ENCODE peak calls at places on chromosomes 13 and 19, in ten cellular contexts. S is cardiac septum; L is A172; Q is EL; O is non-pigmented ciliary epithelial cell; H is NCI-H2029; A is activated CD8-positive, alpha-beta memory T cell treated with anti-CD3 and anti-CD28 coated beads for 24 hours; C is EH; V is HL-60; X is left colon. P is an unnamed sample.

GRCh38 chr19:33273881-33274662 is 28.3 kb downstream of the CEBPA start:
- DNase-seq in S (no peak), L (peak), Q (peak), O (peak), H (peak), A (peak), C (peak), V (peak), X (peak), P (no peak)

GRCh38 chr13:94305463-94305862 is 174.0 kb downstream of the DCT start:
- DNase-seq in S (no peak), L (peak), Q (peak), O (no peak), H (no peak), A (no peak), C (peak), V (no peak), X (no peak), P (no peak)

GRCh38 chr13:75788494-75788991 is 152.4 kb downstream of the LMO7 start:
- DNase-seq in S (no peak), L (peak), Q (peak), O (peak), H (no peak), A (no peak), C (peak), V (no peak), X (peak), P (no peak)

GRCh38 chr13:30905932-30906383 is at the start of gene MEDAG:
- DNase-seq in S (peak), L (no peak), Q (peak), O (no peak), H (no peak), A (no peak), C (peak), V (no peak), X (no peak), P (no peak)

GRCh38 chr13:45121421-45121820 is 1.1 kb downstream of the GTF2F2 start:
- DNase-seq in S (no peak), L (peak), Q (peak), O (no peak), H (no peak), A (no peak), C (peak), V (no peak), X (no peak), P (peak)

GRCh38 chr19:49799798-49800376 is 13.2 kb downstream of the FUZ start:
- DNase-seq in S (no peak), L (no peak), Q (no peak), O (no peak), H (no peak), A (no peak), C (no peak), V (no peak), X (no peak), P (no peak)

GRCh38 chr19:17511724-17512573 is 500 bp downstream of the PGLS start:
- DNase-seq in S (peak), L (peak), Q (peak), O (no peak), H (peak), A (peak), C (peak), V (peak), X (peak), P (peak)

GRCh38 chr13:111323549-111323948 is 3.1 kb downstream of the TEX29 start:
- DNase-seq in S (no peak), L (no peak), Q (no peak), O (no peak), H (no peak), A (no peak), C (no peak), V (no peak), X (no peak), P (no peak)

GRCh38 chr19:14366529-14366928 is 14.7 kb upstream of the ADGRE5 start:
- DNase-seq in S (peak), L (peak), Q (peak), O (no peak), H (peak), A (peak), C (peak), V (no peak), X (peak), P (peak)

GRCh38 chr13:66513728-66514127 is 716.4 kb downstream of the PCDH9 start:
- DNase-seq in S (no peak), L (peak), Q (peak), O (peak), H (no peak), A (no peak), C (peak), V (no peak), X (no peak), P (no peak)

GRCh38 chr13:101728615-101729014 is 276.1 kb downstream of the ITGBL1 start:
- DNase-seq in S (no peak), L (no peak), Q (no peak), O (no peak), H (no peak), A (no peak), C (no peak), V (no peak), X (no peak), P (no peak)

GRCh38 chr13:33744589-33745369 is 73.2 kb upstream of the RFC3 start:
- DNase-seq in S (no peak), L (peak), Q (peak), O (no peak), H (peak), A (no peak), C (peak), V (no peak), X (no peak), P (no peak)

GRCh38 chr19:4077800-4078683 is 11.3 kb upstream of the ZBTB7A start:
- DNase-seq in S (peak), L (no peak), Q (peak), O (no peak), H (peak), A (peak), C (peak), V (peak), X (peak), P (peak)

GRCh38 chr19:6424190-6424938 is at the start of gene KHSRP:
- DNase-seq in S (no peak), L (no peak), Q (peak), O (no peak), H (no peak), A (peak), C (peak), V (no peak), X (no peak), P (no peak)

GRCh38 chr19:47232422-47233211 is 1.6 kb upstream of the BBC3 start:
- DNase-seq in S (no peak), L (peak), Q (peak), O (no peak), H (no peak), A (no peak), C (peak), V (no peak), X (peak), P (peak)

GRCh38 chr19:2123682-2124387 is 27.1 kb downstream of the IZUMO4 start:
- DNase-seq in S (no peak), L (no peak), Q (no peak), O (no peak), H (no peak), A (no peak), C (peak), V (no peak), X (no peak), P (no peak)

GRCh38 chr13:25217023-25217909 is 45.2 kb upstream of the AMER2 start:
- DNase-seq in S (no peak), L (peak), Q (peak), O (no peak), H (no peak), A (no peak), C (peak), V (no peak), X (no peak), P (no peak)

GRCh38 chr19:5369962-5370367 is 29.4 kb upstream of the PTPRS start:
- DNase-seq in S (no peak), L (no peak), Q (peak), O (no peak), H (peak), A (peak), C (peak), V (no peak), X (no peak), P (peak)

GRCh38 chr13:39035799-39036198 is 2.1 kb downstream of the PROSER1 start:
- DNase-seq in S (no peak), L (no peak), Q (no peak), O (no peak), H (no peak), A (no peak), C (no peak), V (no peak), X (no peak), P (no peak)

GRCh38 chr13:109344552-109345157 is 441.7 kb downstream of the IRS2 start:
- DNase-seq in S (no peak), L (peak), Q (peak), O (peak), H (no peak), A (no peak), C (peak), V (no peak), X (no peak), P (no peak)

GRCh38 chr19:45117167-45117594 is 24.2 kb downstream of the PPP1R37 start:
- DNase-seq in S (no peak), L (no peak), Q (no peak), O (no peak), H (peak), A (peak), C (no peak), V (no peak), X (no peak), P (peak)

GRCh38 chr19:46347572-46347883 is 641 bp downstream of the PPP5C start:
- DNase-seq in S (no peak), L (no peak), Q (no peak), O (no peak), H (no peak), A (no peak), C (no peak), V (no peak), X (no peak), P (no peak)

GRCh38 chr13:49214917-49215376 is 5.2 kb upstream of the MLNR start:
- DNase-seq in S (peak), L (no peak), Q (peak), O (no peak), H (no peak), A (peak), C (peak), V (peak), X (peak), P (peak)

GRCh38 chr19:1360818-1361461 is 22.8 kb upstream of the NDUFS7 start:
- DNase-seq in S (peak), L (peak), Q (peak), O (no peak), H (no peak), A (no peak), C (peak), V (peak), X (no peak), P (no peak)

GRCh38 chr19:677201-677600 is 1.0 kb downstream of the FSTL3 start:
- DNase-seq in S (peak), L (peak), Q (peak), O (no peak), H (no peak), A (no peak), C (peak), V (no peak), X (peak), P (no peak)

GRCh38 chr13:88623150-88623549 is 952.0 kb downstream of the SLITRK5 start:
- DNase-seq in S (no peak), L (no peak), Q (no peak), O (no peak), H (no peak), A (no peak), C (no peak), V (no peak), X (no peak), P (no peak)

GRCh38 chr19:39307822-39308530 is 11.8 kb downstream of the IFNL1 start:
- DNase-seq in S (peak), L (no peak), Q (no peak), O (no peak), H (no peak), A (no peak), C (no peak), V (no peak), X (no peak), P (no peak)

GRCh38 chr13:79988573-79988972 is 352.4 kb downstream of the SPRY2 start:
- DNase-seq in S (no peak), L (no peak), Q (peak), O (peak), H (no peak), A (no peak), C (peak), V (no peak), X (peak), P (no peak)

GRCh38 chr19:17915940-17916593 is 16.7 kb upstream of the CCDC124 start:
- DNase-seq in S (no peak), L (peak), Q (no peak), O (no peak), H (no peak), A (no peak), C (no peak), V (no peak), X (no peak), P (no peak)

GRCh38 chr13:112744306-112745021 is 54.6 kb downstream of the ATP11A start:
- DNase-seq in S (no peak), L (peak), Q (peak), O (no peak), H (no peak), A (no peak), C (peak), V (no peak), X (no peak), P (no peak)

GRCh38 chr13:28584873-28585317 is 74.0 kb upstream of the POMP start:
- DNase-seq in S (no peak), L (peak), Q (peak), O (peak), H (no peak), A (no peak), C (peak), V (no peak), X (no peak), P (no peak)

GRCh38 chr19:1839658-1840540 is 8.4 kb downstream of the REXO1 start:
- DNase-seq in S (no peak), L (no peak), Q (no peak), O (no peak), H (no peak), A (no peak), C (no peak), V (no peak), X (peak), P (no peak)

GRCh38 chr13:113401452-113402415 is 37.8 kb upstream of the GRTP1 start:
- DNase-seq in S (no peak), L (no peak), Q (no peak), O (no peak), H (no peak), A (no peak), C (no peak), V (no peak), X (no peak), P (no peak)

GRCh38 chr19:15123031-15123890 is 16.1 kb downstream of the SYDE1 start:
- DNase-seq in S (no peak), L (no peak), Q (no peak), O (no peak), H (no peak), A (no peak), C (no peak), V (no peak), X (no peak), P (no peak)

GRCh38 chr13:30679483-30680330 is 55.6 kb upstream of the ALOX5AP start:
- DNase-seq in S (no peak), L (peak), Q (peak), O (no peak), H (no peak), A (peak), C (peak), V (no peak), X (no peak), P (peak)

GRCh38 chr19:1445932-1446712 is 3.8 kb upstream of the APC2 start:
- DNase-seq in S (no peak), L (no peak), Q (no peak), O (no peak), H (no peak), A (no peak), C (no peak), V (no peak), X (no peak), P (peak)

GRCh38 chr19:38009650-38010229 is 102.7 kb downstream of the SIPA1L3 start:
- DNase-seq in S (no peak), L (no peak), Q (no peak), O (no peak), H (no peak), A (no peak), C (no peak), V (no peak), X (no peak), P (peak)

GRCh38 chr19:48868196-48868886 is at the start of gene PLEKHA4:
- DNase-seq in S (peak), L (no peak), Q (peak), O (no peak), H (no peak), A (no peak), C (peak), V (no peak), X (peak), P (no peak)

GRCh38 chr19:16316506-16316882 is 8.1 kb upstream of the KLF2 start:
- DNase-seq in S (no peak), L (no peak), Q (no peak), O (no peak), H (no peak), A (no peak), C (no peak), V (peak), X (no peak), P (no peak)

GRCh38 chr19:55041627-55042343 is 3.7 kb upstream of the GP6 start:
- DNase-seq in S (no peak), L (no peak), Q (no peak), O (no peak), H (no peak), A (peak), C (no peak), V (no peak), X (no peak), P (peak)